ENCODE peak calls at places on chromosomes 11 and 22, in seven cellular contexts. I is pancreas, G is upper lobe of right lung, K is lung, E is colonic mucosa, H is esophagus muscularis mucosa, Y is uterus. M is an unnamed sample. For H3K27me3, the result is how much of the 10 kb centered on the place peaks cover.

GRCh38 chr11:47028530-47029093 is 92.1 kb downstream of the CSTPP1 start:
- DNase-seq in I (no peak), G (no peak), K (no peak), E (no peak), H (no peak), Y (no peak), M (no peak)

GRCh38 chr11:129251067-129251466 is 58.9 kb upstream of the ARHGAP32 start:
- DNase-seq in I (no peak), G (no peak), K (no peak), E (no peak), H (no peak), Y (no peak), M (no peak)

GRCh38 chr11:129266536-129266935 is 74.4 kb upstream of the ARHGAP32 start:
- DNase-seq in I (no peak), G (no peak), K (no peak), E (no peak), H (no peak), Y (no peak), M (no peak)

GRCh38 chr11:87437133-87437843 is 399.6 kb downstream of the TMEM135 start:
- DNase-seq in I (no peak), G (no peak), K (no peak), E (no peak), H (peak), Y (no peak), M (no peak)

GRCh38 chr22:49201046-49201970 is 626.4 kb downstream of the BRD1 start:
- DNase-seq in I (peak), G (peak), K (no peak), E (no peak), H (no peak), Y (peak), M (no peak)

GRCh38 chr11:124886476-124886875 is 11.2 kb downstream of the ROBO4 start:
- DNase-seq in I (no peak), G (no peak), K (no peak), E (no peak), H (no peak), Y (no peak), M (no peak)

GRCh38 chr11:75793966-75794365 is 21.0 kb upstream of the UVRAG start:
- DNase-seq in I (no peak), G (no peak), K (no peak), E (no peak), H (no peak), Y (no peak), M (no peak)

GRCh38 chr11:22920939-22921565 is 60.8 kb upstream of the CCDC179 start:
- DNase-seq in I (no peak), G (no peak), K (no peak), E (peak), H (no peak), Y (no peak), M (peak)

GRCh38 chr11:59425131-59425530 is 1.1 kb downstream of the OR5A2 start:
- DNase-seq in I (no peak), G (no peak), K (no peak), E (no peak), H (no peak), Y (no peak), M (no peak)

GRCh38 chr22:37525073-37525745 is 6.0 kb upstream of the CARD10 start:
- DNase-seq in I (peak), G (no peak), K (no peak), E (no peak), H (no peak), Y (no peak), M (peak)

GRCh38 chr11:70537576-70538571 is 139.5 kb downstream of the CTTN start:
- DNase-seq in I (peak), G (peak), K (no peak), E (no peak), H (no peak), Y (no peak), M (no peak)

GRCh38 chr22:24555496-24556253 is at the start of gene SNRPD3:
- DNase-seq in I (peak), G (peak), K (peak), E (peak), H (peak), Y (peak), M (peak)

GRCh38 chr11:45927684-45928413 is 5.4 kb downstream of the LARGE2 start:
- DNase-seq in I (peak), G (peak), K (no peak), E (no peak), H (no peak), Y (no peak), M (no peak)

GRCh38 chr11:71193431-71193830 is 58.9 kb downstream of the SHANK2 start:
- DNase-seq in I (no peak), G (peak), K (no peak), E (no peak), H (no peak), Y (no peak), M (no peak)

GRCh38 chr11:43582837-43583462 is 97.6 kb upstream of the HSD17B12 start:
- DNase-seq in I (peak), G (no peak), K (no peak), E (no peak), H (peak), Y (no peak), M (no peak)

GRCh38 chr11:2802389-2803185 is 83.0 kb downstream of the CDKN1C start:
- DNase-seq in I (peak), G (peak), K (peak), E (peak), H (no peak), Y (peak), M (no peak)

GRCh38 chr11:23767576-23767975 is 729.3 kb upstream of the LUZP2 start:
- DNase-seq in I (no peak), G (no peak), K (no peak), E (no peak), H (no peak), Y (no peak), M (no peak)

GRCh38 chr22:37659066-37659896 is 758 bp downstream of the PDXP start:
- DNase-seq in I (peak), G (no peak), K (no peak), E (peak), H (no peak), Y (no peak), M (no peak)

GRCh38 chr11:100684101-100685065 is 2.7 kb upstream of the ARHGAP42 start:
- DNase-seq in I (no peak), G (no peak), K (no peak), E (no peak), H (no peak), Y (no peak), M (peak)

GRCh38 chr11:95148938-95149337 is 59.3 kb downstream of the ENDOD1 start:
- DNase-seq in I (no peak), G (no peak), K (no peak), E (no peak), H (no peak), Y (no peak), M (no peak)

GRCh38 chr11:62669420-62670161 is 1.9 kb upstream of the UQCC3 start:
- DNase-seq in I (peak), G (no peak), K (no peak), E (peak), H (no peak), Y (no peak), M (no peak)

GRCh38 chr11:57493507-57494503 is 21.7 kb downstream of the SLC43A1 start:
- DNase-seq in I (peak), G (peak), K (peak), E (peak), H (no peak), Y (peak), M (no peak)

GRCh38 chr11:85898456-85898855 is 43.3 kb downstream of the CCDC83 start:
- DNase-seq in I (no peak), G (no peak), K (no peak), E (no peak), H (no peak), Y (no peak), M (no peak)

GRCh38 chr11:76209956-76210885 is 3.9 kb upstream of the WNT11 start:
- DNase-seq in I (peak), G (peak), K (no peak), E (peak), H (no peak), Y (peak), M (no peak)

GRCh38 chr11:118081241-118081958 is 4.5 kb downstream of the TMPRSS4 start:
- DNase-seq in I (no peak), G (no peak), K (no peak), E (no peak), H (no peak), Y (no peak), M (peak)

GRCh38 chr22:38921126-38921525 is 36.3 kb upstream of the APOBEC3A start:
- DNase-seq in I (peak), G (no peak), K (peak), E (peak), H (no peak), Y (no peak), M (peak)

GRCh38 chr22:39634530-39635399 is 64.2 kb downstream of the CACNA1I start:
- DNase-seq in I (no peak), G (no peak), K (no peak), E (peak), H (no peak), Y (no peak), M (peak)

GRCh38 chr11:117316197-117316961 is at the start of gene BACE1:
- DNase-seq in I (peak), G (peak), K (peak), E (peak), H (peak), Y (peak), M (peak)

GRCh38 chr11:110335358-110335757 is 38.9 kb upstream of the RDX start:
- DNase-seq in I (no peak), G (no peak), K (no peak), E (no peak), H (no peak), Y (no peak), M (no peak)

GRCh38 chr11:130213143-130213978 is 53.8 kb downstream of the ST14 start:
- DNase-seq in I (peak), G (peak), K (peak), E (peak), H (peak), Y (no peak), M (no peak)

GRCh38 chr22:49481651-49482399 is 345.8 kb downstream of the BRD1 start:
- DNase-seq in I (no peak), G (no peak), K (no peak), E (no peak), H (no peak), Y (no peak), M (no peak)

GRCh38 chr11:111707039-111707690 is 59.0 kb downstream of the PPP2R1B start:
- DNase-seq in I (no peak), G (no peak), K (peak), E (peak), H (no peak), Y (peak), M (peak)

GRCh38 chr11:122229611-122230386 is 113.8 kb upstream of the BLID start:
- DNase-seq in I (no peak), G (no peak), K (no peak), E (no peak), H (no peak), Y (no peak), M (no peak)

GRCh38 chr22:31179345-31179744 is 19.4 kb downstream of the RNF185 start:
- DNase-seq in I (no peak), G (no peak), K (no peak), E (peak), H (no peak), Y (no peak), M (peak)

GRCh38 chr11:13939952-13940610 is 22.4 kb upstream of the SPON1 start:
- DNase-seq in I (no peak), G (no peak), K (no peak), E (no peak), H (no peak), Y (no peak), M (peak)

GRCh38 chr22:19506212-19506611 is 18.0 kb downstream of the CLDN5 start:
- DNase-seq in I (no peak), G (peak), K (no peak), E (no peak), H (no peak), Y (no peak), M (no peak)

GRCh38 chr22:19503869-19504268 is 20.3 kb downstream of the CLDN5 start:
- DNase-seq in I (no peak), G (peak), K (no peak), E (no peak), H (no peak), Y (no peak), M (no peak)

GRCh38 chr22:19507534-19507861 is 16.7 kb downstream of the CLDN5 start:
- DNase-seq in I (no peak), G (no peak), K (no peak), E (no peak), H (no peak), Y (no peak), M (no peak)

GRCh38 chr22:19504900-19505734 is 19.1 kb downstream of the CLDN5 start:
- DNase-seq in I (no peak), G (peak), K (no peak), E (no peak), H (no peak), Y (no peak), M (no peak)

GRCh38 chr22:19505735-19506126 is 18.5 kb downstream of the CLDN5 start:
- DNase-seq in I (no peak), G (peak), K (no peak), E (no peak), H (no peak), Y (no peak), M (no peak)
- H3K27me3 ChIP-seq in I (under half), G (under half), K (under half), E (under half), H (under half), Y (under half), M (under half)

GRCh38 chr11:83070044-83070877 is 1.4 kb downstream of the RAB30 start:
- DNase-seq in I (no peak), G (no peak), K (peak), E (no peak), H (no peak), Y (no peak), M (no peak)

GRCh38 chr11:83071641-83072591 is at the start of gene RAB30:
- DNase-seq in I (peak), G (peak), K (peak), E (peak), H (peak), Y (peak), M (peak)

GRCh38 chr11:83072689-83073242 is 1.1 kb upstream of the RAB30 start:
- DNase-seq in I (no peak), G (no peak), K (no peak), E (no peak), H (no peak), Y (no peak), M (no peak)

GRCh38 chr11:83069441-83070043 is 2.2 kb downstream of the RAB30 start:
- DNase-seq in I (no peak), G (no peak), K (no peak), E (no peak), H (no peak), Y (no peak), M (no peak)

DNA sequence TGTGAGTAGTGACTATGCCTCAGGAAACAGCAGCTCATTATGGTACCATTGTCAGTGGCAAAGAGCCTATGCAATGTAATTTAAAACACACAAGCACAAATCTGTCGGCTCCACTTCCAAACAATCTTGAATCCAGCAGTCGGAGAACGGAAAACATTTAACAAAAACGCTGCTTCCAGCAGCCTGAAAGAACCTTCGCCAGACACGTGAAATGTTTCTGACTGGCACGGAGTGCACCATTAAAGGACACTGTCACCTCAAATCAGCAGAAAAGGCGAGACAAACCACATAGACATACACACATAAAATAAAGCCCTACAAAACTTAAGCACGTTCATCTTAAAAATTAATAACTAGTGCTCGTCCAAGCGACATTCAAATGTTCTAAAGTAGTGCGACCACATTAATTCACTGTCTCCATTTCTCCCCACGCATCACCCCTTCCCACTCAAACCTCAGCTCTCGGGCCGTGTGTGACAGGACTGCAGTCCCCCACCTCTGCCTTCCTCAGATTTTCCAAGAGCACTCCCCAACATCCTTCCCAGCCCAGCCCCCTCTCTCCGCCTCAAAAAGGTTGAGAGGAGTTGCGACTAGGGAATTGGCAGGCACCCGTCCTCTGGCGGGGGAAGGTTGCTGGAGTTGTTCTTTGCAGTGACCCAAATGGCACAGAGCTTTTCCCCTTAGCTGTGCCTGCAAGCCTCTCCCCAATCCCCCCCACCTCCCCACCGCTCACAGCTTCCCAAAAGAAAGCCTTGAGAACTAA is 638 bp downstream of the RAB30 start:
- DNase-seq in I (no peak), G (peak), K (no peak), E (peak), H (no peak), Y (no peak), M (no peak)
- TF ChIP-seq CTCF in I (no peak), G (no peak), K (no peak), E (no peak), H (no peak), Y (no peak), M (no peak)

GRCh38 chr11:77468527-77468926 is 5.4 kb downstream of the PAK1 start:
- DNase-seq in I (no peak), G (no peak), K (no peak), E (no peak), H (no peak), Y (no peak), M (no peak)
- H3K27me3 ChIP-seq in I (under half), G (under half), K (under half), E (under half), H (under half), Y (under half), M (under half)

GRCh38 chr11:26278354-26278753 is 53.6 kb upstream of the ANO3 start:
- DNase-seq in I (no peak), G (no peak), K (no peak), E (no peak), H (no peak), Y (no peak), M (no peak)
- TF ChIP-seq CTCF in I (no peak), G (no peak), K (no peak), E (no peak), H (no peak), Y (no peak), M (no peak)

GRCh38 chr11:131371791-131372104 is 1.3 kb downstream of the NTM start:
- DNase-seq in I (no peak), G (no peak), K (no peak), E (no peak), H (no peak), Y (no peak), M (no peak)

GRCh38 chr11:131373326-131373725 is 2.9 kb downstream of the NTM start:
- DNase-seq in I (no peak), G (no peak), K (no peak), E (no peak), H (no peak), Y (no peak), M (no peak)

GRCh38 chr11:131370901-131371790 is 731 bp downstream of the NTM start:
- DNase-seq in I (no peak), G (no peak), K (no peak), E (no peak), H (no peak), Y (no peak), M (no peak)

GRCh38 chr11:131372243-131372930 is 2.0 kb downstream of the NTM start:
- DNase-seq in I (no peak), G (no peak), K (no peak), E (no peak), H (no peak), Y (no peak), M (no peak)

DNA sequence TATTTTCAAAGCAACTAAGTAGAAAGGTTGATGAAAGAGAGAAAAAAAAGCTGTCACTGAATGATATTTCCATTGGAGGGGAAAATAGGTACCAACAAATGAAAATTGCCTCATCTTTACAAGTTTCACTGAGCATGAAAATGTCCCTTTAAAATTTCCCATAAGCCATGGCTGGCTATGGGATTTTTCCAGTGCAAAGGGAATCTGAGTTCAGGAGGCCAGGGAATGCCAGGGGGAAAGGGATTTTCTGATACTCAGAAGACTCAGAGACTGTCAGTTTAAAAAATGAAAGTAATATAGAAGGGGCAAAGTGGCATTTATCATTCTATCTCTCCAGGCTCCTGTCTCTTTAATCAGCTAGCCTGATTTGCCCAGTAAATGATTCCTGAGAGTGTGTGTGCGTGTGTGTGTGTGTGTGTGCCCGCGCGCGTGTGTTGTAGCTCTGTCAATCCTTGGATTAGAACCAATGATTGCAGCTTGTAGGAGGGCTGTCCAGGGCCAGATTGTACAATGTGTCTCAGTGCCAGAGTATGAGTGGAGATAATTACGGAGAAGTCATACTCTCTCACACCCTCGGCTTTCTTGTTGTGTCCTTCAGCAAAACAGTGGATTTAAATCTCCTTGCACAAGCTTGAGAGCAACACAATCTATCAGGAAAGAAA is at the start of gene NTM:
- DNase-seq in I (no peak), G (no peak), K (peak), E (peak), H (no peak), Y (no peak), M (peak)
- H3K27me3 ChIP-seq in I (under half), G (under half), K (under half), E (under half), H (under half), Y (under half), M (under half)

GRCh38 chr11:783581-784015 is 6.3 kb downstream of the CEND1 start:
- DNase-seq in I (peak), G (peak), K (peak), E (peak), H (no peak), Y (peak), M (no peak)
- TF ChIP-seq CTCF in I (peak), G (peak), K (peak), E (peak), H (peak), Y (peak), M (peak)

GRCh38 chr22:22738959-22739585 is 94.7 kb downstream of the GGTLC2 start:
- DNase-seq in I (no peak), G (no peak), K (no peak), E (no peak), H (peak), Y (no peak), M (no peak)

GRCh38 chr22:22741843-22742242 is 97.4 kb downstream of the GGTLC2 start:
- DNase-seq in I (no peak), G (no peak), K (no peak), E (no peak), H (no peak), Y (no peak), M (no peak)

GRCh38 chr22:22742641-22743040 is 98.2 kb downstream of the GGTLC2 start:
- DNase-seq in I (no peak), G (no peak), K (no peak), E (no peak), H (no peak), Y (no peak), M (no peak)

GRCh38 chr22:22743128-22743760 is 98.8 kb downstream of the GGTLC2 start:
- DNase-seq in I (no peak), G (no peak), K (no peak), E (no peak), H (peak), Y (no peak), M (no peak)

GRCh38 chr22:22740560-22741276 is 96.3 kb downstream of the GGTLC2 start:
- DNase-seq in I (no peak), G (no peak), K (no peak), E (no peak), H (no peak), Y (no peak), M (no peak)
- H3K27me3 ChIP-seq in I (under half), G (under half), K (under half), E (under half), H (under half), Y (under half), M (under half)